ENCODE peak calls at places on chromosomes 2 and 18, in six cellular contexts. W, D, F, P, G and M are unnamed samples.

GRCh38 chr2:21939961-21940360 is 816.2 kb downstream of the TDRD15 start:
- DNase-seq in W (no peak), G (no peak), D (peak), F (no peak), P (no peak), M (no peak)

GRCh38 chr2:161983896-161984295 is 90.1 kb downstream of the DPP4 start:
- DNase-seq in F (no peak), W (peak), P (no peak), D (peak), G (no peak), M (no peak)

GRCh38 chr18:22551536-22552151 is 133.9 kb upstream of the CTAGE1 start:
- DNase-seq in G (peak), W (peak), P (no peak), D (peak), F (no peak), M (no peak)

GRCh38 chr2:31170071-31170698 is 31.9 kb upstream of the GALNT14 start:
- DNase-seq in P (no peak), F (peak), D (peak), G (peak), W (peak), M (peak)

GRCh38 chr2:47520825-47521665 is 118.1 kb downstream of the MSH2 start:
- DNase-seq in P (peak), F (peak), W (peak), G (peak), D (peak), M (peak)

GRCh38 chr2:80102026-80102425 is 202.5 kb downstream of the LRRTM1 start:
- DNase-seq in G (peak), P (no peak), D (no peak), F (no peak), W (peak), M (no peak)

GRCh38 chr2:168604252-168604651 is 148.2 kb downstream of the CERS6 start:
- DNase-seq in P (no peak), G (no peak), D (no peak), F (no peak), W (no peak), M (no peak)

GRCh38 chr2:236665572-236666118 is 96.0 kb downstream of the ACKR3 start:
- DNase-seq in G (no peak), D (no peak), F (no peak), P (no peak), W (no peak), M (no peak)

GRCh38 chr2:63163231-63163845 is 112.7 kb downstream of the OTX1 start:
- DNase-seq in W (no peak), F (no peak), P (no peak), G (no peak), D (no peak), M (no peak)

GRCh38 chr2:145547620-145548019 is 1027.7 kb upstream of the ZEB2 start:
- DNase-seq in P (no peak), F (no peak), D (no peak), G (no peak), W (no peak), M (no peak)

GRCh38 chr2:79972661-79973060 is 331.9 kb downstream of the LRRTM1 start:
- DNase-seq in F (no peak), G (no peak), P (no peak), D (no peak), W (no peak), M (no peak)

GRCh38 chr2:197804758-197805597 is 585 bp downstream of the PLCL1 start:
- DNase-seq in P (peak), G (peak), W (peak), F (peak), D (peak), M (peak)

GRCh38 chr2:58856100-58856499 is 615.0 kb upstream of the FANCL start:
- DNase-seq in G (no peak), D (no peak), W (no peak), P (no peak), F (no peak), M (no peak)

GRCh38 chr2:220512419-220512818 is 885.0 kb downstream of the SLC4A3 start:
- DNase-seq in D (peak), P (no peak), G (peak), W (peak), F (no peak), M (no peak)

GRCh38 chr2:25312958-25313710 is 28.6 kb downstream of the DNMT3A start:
- DNase-seq in P (no peak), D (no peak), W (no peak), F (no peak), G (no peak), M (no peak)

GRCh38 chr18:80143876-80144275 is 34.8 kb downstream of the ADNP2 start:
- DNase-seq in G (peak), W (peak), F (no peak), P (no peak), D (peak), M (no peak)

GRCh38 chr2:152523091-152523490 is 188.1 kb downstream of the FMNL2 start:
- DNase-seq in F (no peak), W (no peak), P (no peak), D (peak), G (peak), M (no peak)

GRCh38 chr2:67462741-67463496 is 65.8 kb downstream of the ETAA1 start:
- DNase-seq in W (no peak), D (no peak), F (no peak), G (peak), P (no peak), M (no peak)

GRCh38 chr2:105553538-105554196 is 154.8 kb upstream of the FHL2 start:
- DNase-seq in W (peak), P (no peak), G (peak), F (peak), D (peak), M (no peak)

DNA sequence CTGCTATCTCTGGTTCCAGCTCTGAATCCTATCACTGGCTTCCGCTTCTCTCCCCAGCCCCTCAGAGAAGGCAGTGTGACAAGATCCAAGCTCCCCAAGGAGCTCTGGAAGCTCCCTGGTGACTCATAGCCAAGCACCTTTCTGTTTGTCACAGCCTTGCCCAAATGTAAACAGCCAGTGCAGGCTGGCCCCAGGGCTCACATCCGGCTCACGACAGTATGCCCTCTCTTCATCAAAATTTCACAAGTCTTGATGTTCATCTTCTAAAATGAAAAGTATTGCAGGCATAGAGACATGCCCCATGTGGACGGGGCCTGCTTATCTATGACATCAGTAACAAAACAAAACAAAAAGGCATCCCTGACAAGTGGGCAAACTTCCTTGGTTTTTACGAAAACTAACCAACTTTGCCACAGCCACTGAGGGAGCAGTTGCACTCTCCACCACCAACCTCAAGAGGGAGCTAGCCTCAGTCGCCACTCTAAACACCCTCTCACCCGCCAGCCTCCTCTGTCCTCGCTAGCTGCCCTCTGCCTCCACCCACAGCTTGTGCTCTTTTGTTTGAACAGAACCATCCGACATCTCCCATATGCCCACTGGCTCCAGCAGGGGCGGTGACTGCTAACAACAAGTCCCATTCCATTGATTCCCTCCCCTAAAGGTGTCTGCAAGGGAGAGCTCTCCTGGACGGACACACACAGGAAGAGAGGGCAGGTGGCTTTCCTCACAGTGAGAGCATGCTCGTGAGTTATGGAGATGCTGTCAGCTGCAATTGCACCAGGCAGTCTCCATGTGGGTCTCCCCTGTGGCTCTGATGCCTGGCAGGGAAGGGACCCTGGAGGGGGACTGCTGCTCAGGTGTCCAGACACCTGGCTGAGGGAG is 71.0 kb upstream of the DAPL1 start:
- DNase-seq in G (no peak), W (peak), F (peak), D (no peak), P (no peak), M (no peak)
- TF ChIP-seq CTCF in G (peak), W (peak), F (peak), D (peak), P (peak), M (no peak)

DNA sequence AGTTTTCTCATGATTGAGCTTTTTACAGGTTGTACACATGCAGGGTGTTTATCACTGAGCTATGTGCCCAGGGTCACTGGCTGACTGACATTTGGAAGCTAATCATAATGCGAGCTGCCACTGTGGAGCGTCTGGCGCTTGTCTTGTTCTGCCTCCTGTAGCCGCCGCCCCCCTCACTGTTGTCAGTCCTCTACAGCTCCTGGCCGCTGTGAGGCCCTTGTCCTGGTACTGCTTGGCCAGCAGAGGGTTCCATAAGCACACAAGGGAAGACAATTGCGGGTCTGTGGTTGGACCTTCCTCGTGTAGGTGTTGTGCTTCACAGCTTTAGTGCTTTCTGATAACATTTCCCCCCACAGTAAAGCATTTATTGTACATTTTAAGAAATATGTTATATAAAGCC is 105.6 kb upstream of the LDLRAD4 start:
- DNase-seq in P (no peak), D (peak), G (peak), W (peak), F (peak), M (no peak)
- TF ChIP-seq CTCF in P (peak), D (peak), G (peak), W (peak), F (peak), M (no peak)

DNA sequence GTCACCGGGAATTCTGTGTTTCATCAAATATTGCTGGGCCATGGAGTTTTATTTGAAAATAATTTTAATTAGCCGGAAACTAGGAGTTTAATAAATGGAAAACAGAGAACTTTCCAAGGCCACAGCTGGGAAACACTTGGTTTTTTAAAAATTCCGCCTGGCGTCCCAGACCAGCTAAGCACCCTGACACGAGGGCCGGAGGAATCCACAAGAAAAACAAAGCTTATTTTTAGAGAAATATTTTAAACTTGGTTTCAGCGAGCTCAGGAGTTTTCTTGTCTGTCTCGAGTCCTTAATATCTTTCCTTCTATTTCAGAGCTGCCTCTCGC is 8.2 kb downstream of the ZFP36L2 start:
- DNase-seq in G (no peak), D (peak), W (peak), P (no peak), F (no peak), M (no peak)
- TF ChIP-seq CTCF in G (no peak), D (peak), W (no peak), P (no peak), F (peak), M (no peak)

DNA sequence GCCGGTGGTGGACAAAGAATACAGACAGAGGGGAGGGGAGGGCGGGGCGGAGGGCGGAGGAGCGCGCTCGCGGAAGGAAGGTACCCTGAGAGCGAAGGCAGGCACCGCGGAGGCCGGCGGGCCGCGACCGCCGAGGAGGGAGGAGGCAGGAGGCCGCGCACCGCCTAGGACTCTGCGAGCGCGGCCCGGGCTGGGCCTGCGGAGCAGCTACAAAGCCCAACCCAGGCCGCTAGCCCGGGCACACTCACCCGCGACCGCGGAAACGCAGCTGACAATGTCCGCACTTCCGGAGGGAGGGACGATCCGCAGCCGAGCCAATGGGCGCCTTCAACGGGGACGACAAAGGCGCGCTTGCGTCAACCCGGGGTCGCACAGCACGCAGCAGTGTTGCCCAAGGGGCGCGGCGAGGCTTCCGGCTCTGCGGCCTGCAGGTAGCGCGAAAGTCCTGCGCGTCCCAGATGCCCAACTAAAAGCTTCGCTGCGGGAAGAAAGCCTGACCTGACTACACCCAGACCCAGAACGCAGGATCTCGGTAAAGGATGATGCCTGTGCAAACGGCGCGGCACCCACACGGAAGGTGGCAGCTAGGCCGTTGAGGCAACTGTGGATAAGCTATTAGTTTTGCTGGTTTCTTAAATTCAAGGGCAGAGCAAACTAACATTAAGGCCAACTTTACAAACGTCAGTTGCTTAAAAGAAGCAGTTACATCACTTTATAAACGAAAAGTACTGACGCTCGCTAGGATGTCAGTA is at the start of gene C18orf32:
- DNase-seq in D (peak), W (peak), P (peak), G (peak), F (peak), M (peak)
- TF ChIP-seq CTCF in D (no peak), W (no peak), P (no peak), G (no peak), F (no peak), M (no peak)

DNA sequence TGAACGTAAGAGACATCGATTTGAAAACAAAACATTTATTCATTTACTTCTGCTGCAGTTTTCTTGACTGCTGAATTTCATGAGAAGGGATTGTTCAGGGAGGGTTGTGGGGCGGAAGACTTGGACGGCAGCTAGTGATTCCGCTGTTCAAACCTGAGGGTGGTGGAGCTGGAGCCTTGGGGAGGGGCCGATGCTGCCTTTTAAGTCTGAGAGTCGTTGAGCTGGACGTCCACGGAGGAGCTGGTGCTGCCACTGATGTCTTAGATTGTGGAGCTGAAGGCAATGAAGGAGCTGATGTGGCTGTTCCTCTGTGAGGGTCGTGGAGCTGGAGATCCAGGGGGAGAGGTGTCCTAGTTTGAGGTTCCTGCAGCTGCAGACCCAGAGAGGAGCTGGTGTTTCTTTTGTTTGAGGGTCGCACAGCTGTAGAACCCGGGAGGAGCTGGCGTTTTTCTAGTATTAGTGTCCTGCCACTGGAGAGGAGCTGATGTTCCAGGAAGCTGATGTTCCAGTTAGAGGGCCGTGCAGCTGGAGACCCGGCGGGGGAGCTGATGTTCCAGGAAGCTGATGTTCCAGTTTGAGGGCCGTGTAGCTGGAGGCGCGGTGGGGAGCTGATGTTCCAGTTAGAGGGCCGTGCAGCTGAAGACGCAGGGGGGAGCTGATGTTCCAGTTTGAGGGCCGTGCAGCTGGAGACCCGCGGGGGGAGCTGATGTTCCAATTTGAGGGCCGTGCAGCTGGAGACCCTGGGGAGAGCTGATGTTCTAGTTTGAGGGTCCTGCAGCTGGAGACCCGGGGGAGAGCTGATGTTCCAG is 150.9 kb downstream of the RTP5 start:
- DNase-seq in P (no peak), G (no peak), W (peak), F (no peak), D (peak), M (no peak)
- TF ChIP-seq CTCF in P (no peak), G (no peak), W (peak), F (peak), D (peak), M (no peak)

DNA sequence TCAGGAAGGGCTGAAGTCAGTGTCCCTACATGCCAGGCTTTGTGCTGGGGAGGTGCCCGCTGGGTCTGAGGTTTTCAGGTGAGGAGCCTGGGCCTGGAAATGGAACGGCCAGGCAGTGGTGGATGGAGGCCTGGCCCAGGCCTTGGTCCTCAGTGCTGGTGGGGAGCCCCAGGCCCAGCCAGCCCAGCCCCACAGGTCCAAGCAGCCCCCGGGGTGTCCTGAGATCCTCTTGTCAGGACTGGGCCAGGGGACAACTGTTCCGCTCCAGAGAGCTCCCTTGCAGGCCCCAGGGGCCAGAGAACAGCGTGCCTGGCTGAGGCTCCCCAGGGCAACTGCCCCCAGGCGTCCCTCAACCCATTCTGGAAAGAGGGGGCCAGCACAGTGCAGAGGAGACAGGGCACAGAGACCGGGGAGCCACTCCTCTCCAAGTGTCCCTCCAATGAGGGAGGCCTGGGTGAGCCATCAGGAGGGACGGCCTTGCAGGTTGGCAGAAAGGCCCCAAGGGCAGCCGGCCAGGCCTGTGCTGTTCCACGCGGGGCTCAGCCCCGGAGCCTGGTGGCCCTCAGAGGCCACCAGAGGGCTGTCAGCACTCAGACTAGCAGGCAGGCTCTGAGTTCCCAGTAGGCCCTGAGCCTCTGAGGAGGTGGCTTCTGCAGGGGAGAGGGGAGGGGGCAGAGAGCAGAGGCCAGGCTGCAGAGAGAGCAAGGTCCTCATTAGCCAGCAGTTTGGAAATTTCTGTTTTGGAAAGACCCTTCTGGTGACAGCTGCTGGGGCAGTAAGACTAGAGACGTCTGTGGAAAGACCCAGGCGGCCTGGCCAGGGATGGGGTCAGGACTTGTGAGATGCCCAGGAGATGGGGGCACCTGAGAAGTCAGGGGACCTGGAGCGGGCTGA is 29.4 kb upstream of the SNED1 start:
- DNase-seq in W (no peak), F (peak), P (no peak), D (no peak), G (no peak), M (no peak)
- TF ChIP-seq CTCF in W (no peak), F (peak), P (no peak), D (no peak), G (no peak), M (no peak)